ENCODE peak calls at places on chromosomes 7 and 10, in five cellular contexts. Z is RCC 7860, C is GM13977, M is heart right ventricle, N is sciatic nerve. H is an unnamed sample.

GRCh38 chr7:55572378-55573233 is at the start of gene VOPP1:
- DNase-seq in Z (peak), C (peak), M (peak), N (peak), H (peak)

GRCh38 chr7:29123611-29124190 is 22.6 kb downstream of the CPVL start:
- DNase-seq in Z (no peak), C (no peak), M (no peak), N (no peak), H (peak)

GRCh38 chr10:86410542-86411124 is 44.0 kb upstream of the GRID1 start:
- DNase-seq in Z (peak), C (no peak), M (no peak), N (no peak), H (no peak)

GRCh38 chr7:27168265-27168947 is 3.1 kb upstream of the HOXA9 start:
- DNase-seq in Z (peak), C (no peak), M (no peak), N (peak), H (no peak)

GRCh38 chr7:97381815-97382214 is 264.3 kb downstream of the SDHAF3 start:
- DNase-seq in Z (no peak), C (no peak), M (no peak), N (no peak), H (no peak)

GRCh38 chr7:50633414-50633710 is 68.2 kb upstream of the DDC start:
- DNase-seq in Z (no peak), C (no peak), M (no peak), N (no peak), H (peak)

GRCh38 chr10:70592746-70593512 is 9.6 kb downstream of the PRF1 start:
- DNase-seq in Z (no peak), C (no peak), M (no peak), N (no peak), H (no peak)

GRCh38 chr7:132009778-132010177 is 453.4 kb upstream of the PODXL start:
- DNase-seq in Z (peak), C (no peak), M (no peak), N (no peak), H (no peak)

GRCh38 chr7:30057741-30058140 is 29.5 kb downstream of the PLEKHA8 start:
- DNase-seq in Z (no peak), C (no peak), M (no peak), N (no peak), H (no peak)

GRCh38 chr7:50450691-50451051 is 521 bp upstream of the FIGNL1 start:
- DNase-seq in Z (no peak), C (no peak), M (peak), N (no peak), H (no peak)

GRCh38 chr7:50155755-50156154 is 62.7 kb upstream of the ZPBP start:
- DNase-seq in Z (no peak), C (no peak), M (no peak), N (no peak), H (no peak)

GRCh38 chr7:1666251-1666778 is 3.8 kb upstream of the ELFN1 start:
- DNase-seq in Z (no peak), C (peak), M (no peak), N (peak), H (no peak)

GRCh38 chr7:133112335-133112734 is 30.4 kb upstream of the CHCHD3 start:
- DNase-seq in Z (no peak), C (no peak), M (no peak), N (no peak), H (no peak)

GRCh38 chr7:37986780-37987380 is 66.4 kb downstream of the EPDR1 start:
- DNase-seq in Z (peak), C (no peak), M (no peak), N (no peak), H (no peak)

GRCh38 chr7:49400891-49401550 is 372.4 kb upstream of the VWC2 start:
- DNase-seq in Z (peak), C (no peak), M (no peak), N (no peak), H (no peak)

GRCh38 chr10:117223413-117224035 is 17.4 kb upstream of the SLC18A2 start:
- DNase-seq in Z (no peak), C (no peak), M (no peak), N (peak), H (no peak)

GRCh38 chr7:2927592-2927991 is 83.5 kb upstream of the GNA12 start:
- DNase-seq in Z (no peak), C (no peak), M (no peak), N (peak), H (no peak)

GRCh38 chr10:35606423-35606822 is 1.3 kb downstream of the GJD4 start:
- DNase-seq in Z (no peak), C (no peak), M (no peak), N (no peak), H (no peak)

GRCh38 chr10:126041804-126042231 is 145.5 kb downstream of the FANK1 start:
- DNase-seq in Z (peak), C (peak), M (peak), N (peak), H (peak)

GRCh38 chr7:123557016-123557630 is 495 bp downstream of the NDUFA5 start:
- DNase-seq in Z (no peak), C (no peak), M (no peak), N (no peak), H (no peak)

GRCh38 chr10:77333610-77334340 is 303.8 kb downstream of the KCNMA1 start:
- DNase-seq in Z (no peak), C (no peak), M (no peak), N (no peak), H (no peak)

GRCh38 chr10:104038958-104039752 is 46.5 kb downstream of the COL17A1 start:
- DNase-seq in Z (no peak), C (no peak), M (no peak), N (no peak), H (no peak)

GRCh38 chr10:2225609-2226008 is 488.3 kb upstream of the ADARB2 start:
- DNase-seq in Z (no peak), C (no peak), M (no peak), N (no peak), H (no peak)

GRCh38 chr7:46288010-46288409 is 366.9 kb upstream of the IGFBP3 start:
- DNase-seq in Z (no peak), C (no peak), M (no peak), N (no peak), H (no peak)

GRCh38 chr10:37732685-37733084 is 124.7 kb downstream of the ZNF248 start:
- DNase-seq in Z (peak), C (no peak), M (no peak), N (no peak), H (no peak)

GRCh38 chr10:34432589-34432988 is 382.5 kb downstream of the PARD3 start:
- DNase-seq in Z (no peak), C (no peak), M (no peak), N (no peak), H (no peak)

GRCh38 chr7:38798552-38799267 is 110.3 kb downstream of the VPS41 start:
- DNase-seq in Z (no peak), C (no peak), M (no peak), N (no peak), H (no peak)

GRCh38 chr7:55533050-55533728 is 39.1 kb downstream of the VOPP1 start:
- DNase-seq in Z (no peak), C (peak), M (no peak), N (no peak), H (peak)